ENCODE peak calls at places on chromosome 3, in eight cellular contexts. R is GM03348; X is activated gamma-delta T cell treated with Interleukin-2 at 50 U/mL for 16 hours; F is ecto neural progenitor cell; W is GM04504; Z is activated effector memory CD4-positive, alpha-beta T cell treated with anti-CD3 and anti-CD28 coated beads, Interleukin-2, amount 50 U/mL, for 16 hours; O is EH; T is endothelial cell. M is an unnamed sample.

GRCh38 chr3:6921041-6921440 is 60.1 kb downstream of the GRM7 start:
- DNase-seq in T (no peak), Z (no peak), W (no peak), O (no peak), X (no peak), F (no peak), R (no peak), M (no peak)

GRCh38 chr3:14143826-14144225 is 19.0 kb downstream of the TMEM43 start:
- DNase-seq in R (peak), O (peak), F (no peak), Z (no peak), W (peak), X (no peak), T (no peak), M (no peak)

GRCh38 chr3:136135039-136135802 is 60.9 kb downstream of the MSL2 start:
- DNase-seq in F (no peak), R (no peak), Z (no peak), X (no peak), W (no peak), O (no peak), T (peak), M (no peak)

GRCh38 chr3:32423956-32424558 is 32.4 kb downstream of the CMTM7 start:
- DNase-seq in O (no peak), W (no peak), X (no peak), F (no peak), Z (peak), T (no peak), R (no peak), M (no peak)

GRCh38 chr3:126917232-126917804 is 65.6 kb upstream of the PLXNA1 start:
- DNase-seq in R (no peak), Z (no peak), T (no peak), X (no peak), W (no peak), F (no peak), O (no peak), M (no peak)

GRCh38 chr3:183829466-183829865 is 4.1 kb upstream of the MAP6D1 start:
- DNase-seq in Z (no peak), X (no peak), W (no peak), F (no peak), R (no peak), O (no peak), T (no peak), M (no peak)

GRCh38 chr3:53650424-53650823 is 156.0 kb downstream of the CACNA1D start:
- DNase-seq in X (no peak), Z (no peak), F (no peak), T (no peak), R (no peak), W (no peak), O (no peak), M (no peak)

GRCh38 chr3:18423401-18424212 is 1.5 kb downstream of the SATB1 start:
- DNase-seq in F (peak), X (peak), W (peak), T (peak), R (peak), Z (peak), O (peak), M (peak)

GRCh38 chr3:151106311-151106710 is 20.8 kb downstream of the MED12L start:
- DNase-seq in T (no peak), O (no peak), F (no peak), R (no peak), Z (no peak), X (no peak), W (no peak), M (no peak)

GRCh38 chr3:33016846-33017405 is 65.5 kb downstream of the CCR4 start:
- DNase-seq in W (no peak), O (no peak), Z (no peak), X (no peak), T (no peak), F (no peak), R (no peak), M (no peak)

GRCh38 chr3:85790445-85791030 is 831.7 kb downstream of the CADM2 start:
- DNase-seq in X (no peak), F (no peak), W (no peak), T (no peak), O (no peak), R (no peak), Z (peak), M (no peak)

GRCh38 chr3:66418432-66419052 is 82.3 kb downstream of the LRIG1 start:
- DNase-seq in X (no peak), O (no peak), Z (no peak), W (no peak), R (no peak), F (peak), T (no peak), M (no peak)

GRCh38 chr3:9402410-9403228 is 5.2 kb downstream of the SETD5 start:
- DNase-seq in Z (no peak), F (peak), X (no peak), W (no peak), R (no peak), O (no peak), T (peak), M (peak)

GRCh38 chr3:24683090-24683489 is 188.4 kb upstream of the THRB start:
- DNase-seq in O (no peak), T (no peak), F (no peak), Z (no peak), W (no peak), X (no peak), R (no peak), M (no peak)

GRCh38 chr3:10292505-10293419 is at the start of gene GHRL:
- DNase-seq in Z (peak), O (no peak), X (no peak), T (no peak), F (no peak), R (no peak), W (no peak), M (no peak)

GRCh38 chr3:46861996-46862688 is 1.1 kb downstream of the MYL3 start:
- DNase-seq in O (peak), R (no peak), W (no peak), X (no peak), F (no peak), Z (peak), T (no peak), M (no peak)

GRCh38 chr3:56119575-56120349 is 348.5 kb downstream of the ERC2 start:
- DNase-seq in Z (no peak), X (no peak), R (peak), W (peak), F (no peak), T (no peak), O (peak), M (no peak)

GRCh38 chr3:66622756-66623452 is 122.1 kb upstream of the LRIG1 start:
- DNase-seq in R (no peak), F (no peak), X (no peak), T (no peak), W (no peak), Z (no peak), O (no peak), M (no peak)

GRCh38 chr3:77467702-77468407 is 428.0 kb downstream of the ROBO2 start:
- DNase-seq in R (no peak), X (no peak), T (no peak), O (peak), F (no peak), W (no peak), Z (no peak), M (no peak)

GRCh38 chr3:81326245-81326644 is 435.2 kb downstream of the GBE1 start:
- DNase-seq in X (no peak), O (no peak), W (no peak), T (no peak), R (no peak), Z (no peak), F (no peak), M (no peak)

GRCh38 chr3:15953841-15954240 is 156.1 kb upstream of the ANKRD28 start:
- DNase-seq in O (no peak), F (no peak), R (no peak), Z (no peak), T (no peak), X (no peak), W (no peak), M (no peak)

GRCh38 chr3:141302364-141303141 is 65.8 kb upstream of the ZBTB38 start:
- DNase-seq in F (no peak), R (peak), O (peak), X (no peak), T (no peak), Z (no peak), W (peak), M (no peak)

GRCh38 chr3:139198929-139199328 is 144.9 kb upstream of the MRPS22 start:
- DNase-seq in X (no peak), O (peak), R (peak), F (no peak), T (no peak), Z (no peak), W (peak), M (no peak)

GRCh38 chr3:177781686-177782161 is 584.4 kb upstream of the TBL1XR1 start:
- DNase-seq in O (peak), X (no peak), F (no peak), Z (no peak), R (peak), W (peak), T (no peak), M (no peak)

GRCh38 chr3:193060738-193061137 is 143.1 kb upstream of the MB21D2 start:
- DNase-seq in Z (no peak), F (no peak), T (no peak), X (no peak), W (no peak), R (no peak), O (no peak), M (no peak)

GRCh38 chr3:30586806-30587486 is 19.5 kb upstream of the TGFBR2 start:
- DNase-seq in X (no peak), R (no peak), T (no peak), W (no peak), F (no peak), O (no peak), Z (no peak), M (no peak)

GRCh38 chr3:101850327-101851048 is 1.2 kb downstream of the NFKBIZ start:
- DNase-seq in X (peak), T (no peak), R (peak), W (no peak), O (peak), F (no peak), Z (peak), M (no peak)

GRCh38 chr3:9730747-9731205 is 759 bp upstream of the BRPF1 start:
- DNase-seq in R (no peak), F (no peak), W (no peak), Z (no peak), O (no peak), X (no peak), T (no peak), M (no peak)